ENCODE peak calls at places on chromosomes 5 and 9, in six cellular contexts. I, U, S, M, T and H are unnamed samples.
A peak's percentile ranks its signal among the peaks of the same experiment; 100 is the strongest.

GRCh38 chr9:13575558-13575957 is 296.1 kb upstream of the MPDZ start:
- DNase-seq in I (no peak), U (peak; percentile 45), S (no peak), M (no peak), T (no peak), H (no peak)

GRCh38 chr9:132520612-132521011 is 61.8 kb upstream of the BARHL1 start:
- DNase-seq in I (no peak), U (no peak), S (no peak), M (no peak), T (no peak), H (no peak)

GRCh38 chr9:121901616-121902015 is 191.5 kb downstream of the TTLL11 start:
- DNase-seq in I (peak; percentile 13), U (no peak), S (no peak), M (no peak), T (peak; percentile 8), H (no peak)

GRCh38 chr5:5497132-5497748 is 74.8 kb downstream of the ICE1 start:
- DNase-seq in I (peak; percentile 78), U (peak; percentile 54), S (peak; percentile 80), M (peak; percentile 57), T (peak; percentile 81), H (peak; percentile 24)

GRCh38 chr5:159359408-159359807 is 29.1 kb upstream of the IL12B start:
- DNase-seq in I (no peak), U (no peak), S (no peak), M (no peak), T (no peak), H (no peak)

GRCh38 chr5:144467795-144468194 is 297.1 kb downstream of the KCTD16 start:
- DNase-seq in I (peak; percentile 78), U (no peak), S (peak; percentile 60), M (no peak), T (peak; percentile 87), H (peak; percentile 19)

GRCh38 chr5:191036-191948 is at the start of gene LRRC14B:
- DNase-seq in I (no peak), U (no peak), S (no peak), M (peak; percentile 44), T (no peak), H (no peak)

GRCh38 chr5:22708770-22709328 is 144.3 kb downstream of the CDH12 start:
- DNase-seq in I (no peak), U (no peak), S (no peak), M (no peak), T (peak; percentile 72), H (no peak)

GRCh38 chr5:98527846-98528245 is 245.6 kb upstream of the RGMB start:
- DNase-seq in I (no peak), U (no peak), S (no peak), M (no peak), T (no peak), H (no peak)

GRCh38 chr9:84238652-84239051 is 101.9 kb downstream of the SLC28A3 start:
- DNase-seq in I (no peak), U (no peak), S (no peak), M (no peak), T (peak; percentile 57), H (no peak)

GRCh38 chr5:92390657-92391056 is 1007.5 kb upstream of the ARRDC3 start:
- DNase-seq in I (no peak), U (no peak), S (no peak), M (no peak), T (no peak), H (no peak)

GRCh38 chr9:2876726-2877125 is 32.8 kb upstream of the PUM3 start:
- DNase-seq in I (no peak), U (no peak), S (no peak), M (no peak), T (no peak), H (no peak)

GRCh38 chr9:137138701-137139467 is at the start of gene GRIN1:
- DNase-seq in I (peak; percentile 76), U (no peak), S (peak; percentile 80), M (peak; percentile 68), T (peak; percentile 81), H (no peak)
- H3K4me3 ChIP-seq in I (peak within 1 kb of the TSS; percentile 44), U (no peak within 1 kb of the TSS), S (no peak within 1 kb of the TSS), M (no peak within 1 kb of the TSS), T (no peak within 1 kb of the TSS), H (no peak within 1 kb of the TSS)

GRCh38 chr9:1311462-1312042 is 261.4 kb downstream of the DMRT2 start:
- DNase-seq in I (no peak), U (no peak), S (no peak), M (no peak), T (no peak), H (no peak)
- H3K9me3 ChIP-seq in I (no peaks in the 10 kb centered on the region), U (no peaks in the 10 kb centered on the region), S (no peaks in the 10 kb centered on the region), M (no peaks in the 10 kb centered on the region), T (no peaks in the 10 kb centered on the region), H (no peaks in the 10 kb centered on the region)

DNA sequence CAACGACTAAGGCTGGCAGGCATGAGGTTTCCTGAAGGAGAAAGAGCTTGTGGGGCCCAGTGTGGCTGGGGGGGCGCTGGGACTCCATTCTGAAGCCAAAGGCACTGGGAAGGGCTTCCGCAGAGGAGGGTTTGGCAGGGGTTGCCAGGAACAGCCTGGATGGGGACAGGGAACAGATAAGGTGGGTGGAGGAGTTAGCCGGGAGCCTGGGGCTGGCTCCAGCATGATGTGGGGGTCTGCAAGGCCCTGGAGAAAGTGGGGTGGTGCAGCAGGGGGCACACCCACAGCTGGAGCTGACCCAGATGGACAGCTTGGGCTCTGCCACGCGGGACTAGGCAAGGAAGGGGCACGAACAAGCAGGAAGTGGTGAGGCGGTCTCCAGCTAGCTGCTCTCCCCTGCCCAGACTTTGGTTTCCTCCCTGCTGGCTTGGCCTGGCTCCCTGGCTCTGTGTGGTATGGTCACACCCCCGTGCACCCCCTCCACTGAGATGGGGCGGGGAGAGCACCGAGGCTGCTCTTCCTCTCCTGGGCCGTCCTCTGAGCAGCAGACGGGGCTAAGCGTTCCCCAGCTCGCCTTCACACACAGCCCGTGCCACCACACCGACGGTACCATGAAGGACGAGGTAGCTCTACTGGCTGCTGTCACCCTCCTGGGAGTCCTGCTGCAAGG is at the start of gene LTC4S:
- DNase-seq in I (no peak), U (peak; percentile 85), S (no peak), M (peak; percentile 85), T (no peak), H (peak; percentile 67)
- H3K4me3 ChIP-seq in I (no peak within 1 kb of the TSS), U (no peak within 1 kb of the TSS), S (no peak within 1 kb of the TSS), M (no peak within 1 kb of the TSS), T (no peak within 1 kb of the TSS), H (no peak within 1 kb of the TSS)

GRCh38 chr9:88256216-88256615 is 117.9 kb upstream of the SPATA31C2 start:
- DNase-seq in I (no peak), U (no peak), S (no peak), M (no peak), T (no peak), H (no peak)

DNA sequence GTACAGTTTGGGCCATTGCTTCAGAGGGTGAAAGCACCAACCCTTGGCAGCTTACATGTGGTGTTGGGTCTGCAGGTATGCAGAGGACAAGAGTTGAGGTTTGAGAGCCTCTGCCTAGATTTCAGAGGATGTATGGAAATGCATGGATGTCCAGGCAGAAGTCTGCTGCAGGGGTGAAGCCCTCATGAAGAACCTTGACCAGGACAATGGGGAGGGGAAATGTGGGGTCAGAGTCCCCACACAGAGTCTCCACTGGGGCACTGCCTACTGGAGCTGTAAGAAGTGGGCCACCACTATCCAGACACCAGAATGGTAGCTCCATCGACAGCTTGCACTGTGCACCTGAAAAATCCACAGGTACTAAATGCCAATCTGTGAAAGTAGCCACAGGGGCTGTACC is 113.6 kb upstream of the SPATA31C2 start:
- DNase-seq in I (no peak), U (no peak), S (no peak), M (no peak), T (no peak), H (no peak)
- H3K9me3 ChIP-seq in I (peaks cover 25% of the 10 kb centered on the region), U (no peaks in the 10 kb centered on the region), S (no peaks in the 10 kb centered on the region), M (no peaks in the 10 kb centered on the region), T (peaks cover 29% of the 10 kb centered on the region), H (no peaks in the 10 kb centered on the region)

DNA sequence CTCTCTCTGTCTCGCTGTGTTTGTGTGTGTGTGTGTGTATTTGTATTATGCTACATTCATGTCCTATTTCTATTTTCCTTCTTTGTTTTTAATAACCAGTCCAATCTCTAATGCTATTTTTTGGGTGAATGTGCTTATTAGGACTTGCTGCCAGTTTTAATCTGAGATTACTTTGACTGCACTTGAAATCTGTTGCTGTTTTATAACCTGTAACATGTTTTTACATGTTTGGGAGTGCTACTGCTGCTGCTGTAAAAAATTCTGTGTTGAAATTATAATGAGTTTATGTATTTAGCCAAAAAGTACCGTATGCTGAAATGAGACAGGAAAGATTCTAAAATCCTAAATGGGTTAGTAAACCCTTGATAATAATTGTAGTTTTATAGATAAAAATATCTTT is 104.7 kb upstream of the SSBP2 start:
- DNase-seq in I (no peak), U (no peak), S (no peak), M (no peak), T (no peak), H (no peak)
- H3K4me3 ChIP-seq in I (no peak overlapping the region), U (no peak overlapping the region), S (no peak overlapping the region), M (no peak overlapping the region), T (no peak overlapping the region), H (no peak overlapping the region)

GRCh38 chr9:138053321-138053868 is 175.8 kb downstream of the CACNA1B start:
- DNase-seq in I (no peak), U (no peak), S (no peak), M (no peak), T (peak; percentile 79), H (no peak)
- H3K9me3 ChIP-seq in I (no peaks in the 10 kb centered on the region), U (no peaks in the 10 kb centered on the region), S (no peaks in the 10 kb centered on the region), M (no peaks in the 10 kb centered on the region), T (peaks cover 7% of the 10 kb centered on the region), H (no peaks in the 10 kb centered on the region)

GRCh38 chr5:9269024-9269423 is 276.9 kb downstream of the SEMA5A start:
- DNase-seq in I (no peak), U (no peak), S (no peak), M (no peak), T (no peak), H (no peak)
- H3K4me3 ChIP-seq in I (no peak overlapping the region), U (no peak overlapping the region), S (no peak overlapping the region), M (no peak overlapping the region), T (no peak overlapping the region), H (no peak overlapping the region)

DNA sequence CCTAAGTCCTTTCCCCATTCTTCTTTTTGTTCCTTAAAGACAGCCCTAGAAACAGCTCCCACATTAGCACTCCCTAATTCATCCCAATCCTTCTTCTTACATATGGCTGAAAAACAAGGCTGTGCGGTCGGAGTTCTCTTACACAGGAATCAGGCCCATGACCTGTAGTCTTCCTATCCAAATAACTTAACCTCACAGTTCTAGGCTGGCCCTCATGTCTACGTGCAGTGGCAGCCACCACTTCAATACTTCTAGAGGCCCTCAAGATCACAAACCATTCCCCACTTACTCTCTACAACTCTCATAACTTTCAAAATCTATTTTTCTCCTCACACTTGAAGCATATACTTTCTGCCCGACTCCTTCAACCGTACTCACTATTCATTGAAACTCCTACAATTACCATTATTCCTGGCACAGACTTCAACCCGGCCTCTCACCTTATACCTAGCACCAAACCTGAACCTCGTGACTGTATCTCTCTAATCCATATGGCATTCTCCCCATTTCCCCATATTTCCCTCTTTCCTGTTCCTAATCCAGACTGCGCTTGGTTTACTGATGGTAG is 59.3 kb downstream of the RAPGEF6 start:
- DNase-seq in I (no peak), U (no peak), S (no peak), M (no peak), T (no peak), H (no peak)
- H3K9me3 ChIP-seq in I (no peaks in the 10 kb centered on the region), U (no peaks in the 10 kb centered on the region), S (no peaks in the 10 kb centered on the region), M (no peaks in the 10 kb centered on the region), T (peaks cover 4% of the 10 kb centered on the region), H (no peaks in the 10 kb centered on the region)